ENCODE peak calls at places on chromosomes 1 and 21, in six cellular contexts. E is AG10803, Y is MG63, I is heart left ventricle, A is KG1, U is psoas muscle. J is an unnamed sample.

GRCh38 chr1:177174921-177175634 is 4.3 kb downstream of the BRINP2 start:
- DNase-seq in E (no peak), Y (no peak), I (no peak), A (no peak), U (no peak), J (no peak)

GRCh38 chr1:33612877-33613487 is 140.5 kb downstream of the ZSCAN20 start:
- DNase-seq in E (peak; percentile 64), Y (peak; percentile 31), I (peak; percentile 55), A (peak; percentile 14), U (no peak), J (peak; percentile 56)

GRCh38 chr21:44849616-44850130 is 23.8 kb downstream of the PTTG1IP start:
- DNase-seq in E (no peak), Y (no peak), I (no peak), A (no peak), U (peak; percentile 46), J (no peak)

GRCh38 chr1:212368073-212368484 is 46.6 kb downstream of the PACC1 start:
- DNase-seq in E (peak; percentile 76), Y (peak; percentile 37), I (peak; percentile 51), A (peak; percentile 19), U (no peak), J (peak; percentile 48)

GRCh38 chr1:33219886-33220661 is 36.2 kb upstream of the ZNF362 start:
- DNase-seq in E (no peak), Y (no peak), I (no peak), A (no peak), U (no peak), J (peak; percentile 31)

GRCh38 chr1:89085781-89086180 is 20.8 kb upstream of the GBP1 start:
- DNase-seq in E (peak; percentile 69), Y (no peak), I (no peak), A (peak; percentile 36), U (no peak), J (peak; percentile 19)

GRCh38 chr21:18164933-18165332 is 79.7 kb upstream of the CHODL start:
- DNase-seq in E (no peak), Y (no peak), I (no peak), A (no peak), U (no peak), J (peak; percentile 32)

GRCh38 chr1:185155600-185156320 is 993 bp downstream of the TRMT1L start:
- DNase-seq in E (peak; percentile 64), Y (no peak), I (no peak), A (no peak), U (no peak), J (peak; percentile 18)

GRCh38 chr21:24272527-24272938 is 1334.7 kb downstream of the MRPL39 start:
- DNase-seq in E (no peak), Y (no peak), I (no peak), A (no peak), U (no peak), J (no peak)

GRCh38 chr1:3407021-3407420 is 47.4 kb upstream of the ARHGEF16 start:
- DNase-seq in E (no peak), Y (no peak), I (no peak), A (no peak), U (no peak), J (no peak)

GRCh38 chr1:226674892-226675719 is 64.0 kb downstream of the ITPKB start:
- DNase-seq in E (no peak), Y (no peak), I (peak; percentile 85), A (peak; percentile 72), U (peak; percentile 75), J (no peak)

GRCh38 chr21:26005464-26005863 is 165.1 kb downstream of the APP start:
- DNase-seq in E (no peak), Y (no peak), I (no peak), A (no peak), U (no peak), J (no peak)

GRCh38 chr1:212608956-212609700 is 567 bp downstream of the ATF3 start:
- DNase-seq in E (peak; percentile 42), Y (peak; percentile 58), I (peak; percentile 59), A (no peak), U (peak; percentile 70), J (peak; percentile 51)

GRCh38 chr21:17463441-17463840 is 49.4 kb upstream of the CXADR start:
- DNase-seq in E (peak; percentile 87), Y (peak; percentile 86), I (no peak), A (no peak), U (no peak), J (no peak)